ENCODE peak calls at places on chromosomes 3 and 15, in five cellular contexts. D is pancreas, G is astrocyte of the spinal cord, A is body of pancreas, F is Calu3. E is an unnamed sample.

GRCh38 chr3:65632409-65632808 is 406.3 kb downstream of the MAGI1 start:
- DNase-seq in F (no peak), G (peak), A (no peak), D (no peak), E (no peak)

GRCh38 chr3:37521403-37521802 is 340.3 kb upstream of the CTDSPL start:
- DNase-seq in A (no peak), G (no peak), F (no peak), D (no peak), E (no peak)

GRCh38 chr3:15280853-15281532 is 51.4 kb downstream of the SH3BP5 start:
- DNase-seq in F (peak), D (no peak), G (no peak), A (no peak), E (no peak)

GRCh38 chr15:78875107-78875914 is 2.6 kb downstream of the MORF4L1 start:
- DNase-seq in A (no peak), F (peak), D (no peak), G (peak), E (no peak)

GRCh38 chr3:117171124-117171523 is 461.5 kb downstream of the TUSC7 start:
- DNase-seq in G (no peak), A (no peak), D (no peak), F (no peak), E (no peak)

GRCh38 chr3:181969925-181970324 is 258.2 kb downstream of the SOX2 start:
- DNase-seq in F (no peak), A (no peak), G (no peak), D (no peak), E (no peak)

GRCh38 chr3:189233225-189233858 is 61.6 kb downstream of the TPRG1 start:
- DNase-seq in F (peak), D (no peak), A (peak), G (peak), E (no peak)

GRCh38 chr15:45790325-45790943 is 155.6 kb downstream of the SQOR start:
- DNase-seq in G (no peak), F (peak), D (no peak), A (peak), E (no peak)

GRCh38 chr3:49668861-49669260 is 5.3 kb upstream of the APEH start:
- DNase-seq in G (peak), F (peak), A (no peak), D (no peak), E (no peak)

GRCh38 chr3:158977497-158977896 is 175.6 kb downstream of the MFSD1 start:
- DNase-seq in D (peak), F (no peak), A (peak), G (no peak), E (no peak)

GRCh38 chr3:72523409-72524172 is 324.7 kb downstream of the SHQ1 start:
- DNase-seq in F (no peak), A (no peak), G (no peak), D (no peak), E (no peak)

GRCh38 chr15:25022233-25022632 is 67.4 kb downstream of the SNRPN start:
- DNase-seq in A (no peak), D (no peak), F (no peak), G (peak), E (no peak)

GRCh38 chr15:28901987-28902745 is 16.4 kb downstream of the APBA2 start:
- DNase-seq in F (no peak), G (no peak), A (no peak), D (no peak), E (no peak)

GRCh38 chr15:48532938-48533337 is 112.6 kb downstream of the FBN1 start:
- DNase-seq in A (no peak), F (no peak), D (no peak), G (no peak), E (no peak)

GRCh38 chr3:67433109-67433508 is 221.3 kb downstream of the SUCLG2 start:
- DNase-seq in A (no peak), F (no peak), D (no peak), G (no peak), E (no peak)

GRCh38 chr15:74317820-74318375 is 49.5 kb downstream of the CYP11A1 start:
- DNase-seq in G (peak), D (peak), A (peak), F (no peak), E (no peak)

GRCh38 chr3:134065836-134066538 is 36.3 kb upstream of the SLCO2A1 start:
- DNase-seq in A (no peak), D (no peak), G (no peak), F (no peak), E (no peak)

GRCh38 chr3:185332026-185332735 is 30.8 kb upstream of the MAP3K13 start:
- DNase-seq in A (no peak), D (no peak), G (peak), F (no peak), E (no peak)

GRCh38 chr15:61037031-61037430 is 192.1 kb downstream of the RORA start:
- DNase-seq in A (no peak), D (no peak), F (no peak), G (no peak), E (no peak)

GRCh38 chr3:127002195-127003174 is 19.6 kb downstream of the PLXNA1 start:
- DNase-seq in F (peak), D (no peak), A (peak), G (peak), E (no peak)

GRCh38 chr3:45655906-45656305 is 33.3 kb upstream of the SACM1L start:
- DNase-seq in G (no peak), F (no peak), D (no peak), A (no peak), E (no peak)

GRCh38 chr15:26806161-26806560 is 33.3 kb upstream of the GABRB3 start:
- DNase-seq in D (no peak), F (no peak), G (no peak), A (peak), E (no peak)

GRCh38 chr3:60101628-60102027 is 1051.8 kb upstream of the CFAP20DC start:
- DNase-seq in D (no peak), A (peak), G (no peak), F (no peak), E (no peak)

GRCh38 chr15:68368731-68369435 is 63.1 kb downstream of the ITGA11 start:
- DNase-seq in A (no peak), F (no peak), D (no peak), G (no peak), E (no peak)

GRCh38 chr3:188439080-188439479 is 285.1 kb downstream of the LPP start:
- DNase-seq in G (no peak), D (no peak), A (no peak), F (peak), E (no peak)

GRCh38 chr3:189167027-189167766 is 4.6 kb upstream of the TPRG1 start:
- DNase-seq in F (peak), A (no peak), D (no peak), G (no peak), E (no peak)

GRCh38 chr15:69226028-69226355 is 65.6 kb downstream of the GLCE start:
- DNase-seq in A (no peak), G (no peak), D (no peak), F (no peak), E (no peak)

GRCh38 chr3:87867001-87867400 is 191.8 kb downstream of the CGGBP1 start:
- DNase-seq in A (no peak), F (no peak), D (no peak), G (peak), E (no peak)

GRCh38 chr3:79052054-79052681 is 715.6 kb downstream of the ROBO1 start:
- DNase-seq in G (peak), D (no peak), A (no peak), F (no peak), E (no peak)

GRCh38 chr15:80550219-80550909 is 144.7 kb upstream of the ABHD17C start:
- DNase-seq in G (peak), A (no peak), D (no peak), F (peak), E (no peak)

GRCh38 chr3:48248095-48248863 is 7.4 kb downstream of the ZNF589 start:
- DNase-seq in F (no peak), D (no peak), G (no peak), A (no peak), E (no peak)

GRCh38 chr3:186307594-186307993 is 54.4 kb downstream of the DGKG start:
- DNase-seq in D (no peak), G (peak), F (peak), A (peak), E (no peak)

GRCh38 chr15:67096536-67097294 is 31.3 kb downstream of the SMAD3 start:
- DNase-seq in G (no peak), A (no peak), F (no peak), D (no peak), E (no peak)

GRCh38 chr3:149377408-149378111 is at the start of gene TM4SF1:
- DNase-seq in G (peak), F (peak), D (peak), A (peak), E (no peak)

GRCh38 chr3:68880632-68881031 is 51.7 kb downstream of the TAFA4 start:
- DNase-seq in A (no peak), F (no peak), D (no peak), G (no peak), E (no peak)

GRCh38 chr3:76728411-76728810 is 311.5 kb upstream of the ROBO2 start:
- DNase-seq in D (no peak), F (no peak), G (no peak), A (no peak), E (no peak)
- TF ChIP-seq CTCF in D (no peak), F (no peak), G (no peak), A (no peak), E (no peak)

DNA sequence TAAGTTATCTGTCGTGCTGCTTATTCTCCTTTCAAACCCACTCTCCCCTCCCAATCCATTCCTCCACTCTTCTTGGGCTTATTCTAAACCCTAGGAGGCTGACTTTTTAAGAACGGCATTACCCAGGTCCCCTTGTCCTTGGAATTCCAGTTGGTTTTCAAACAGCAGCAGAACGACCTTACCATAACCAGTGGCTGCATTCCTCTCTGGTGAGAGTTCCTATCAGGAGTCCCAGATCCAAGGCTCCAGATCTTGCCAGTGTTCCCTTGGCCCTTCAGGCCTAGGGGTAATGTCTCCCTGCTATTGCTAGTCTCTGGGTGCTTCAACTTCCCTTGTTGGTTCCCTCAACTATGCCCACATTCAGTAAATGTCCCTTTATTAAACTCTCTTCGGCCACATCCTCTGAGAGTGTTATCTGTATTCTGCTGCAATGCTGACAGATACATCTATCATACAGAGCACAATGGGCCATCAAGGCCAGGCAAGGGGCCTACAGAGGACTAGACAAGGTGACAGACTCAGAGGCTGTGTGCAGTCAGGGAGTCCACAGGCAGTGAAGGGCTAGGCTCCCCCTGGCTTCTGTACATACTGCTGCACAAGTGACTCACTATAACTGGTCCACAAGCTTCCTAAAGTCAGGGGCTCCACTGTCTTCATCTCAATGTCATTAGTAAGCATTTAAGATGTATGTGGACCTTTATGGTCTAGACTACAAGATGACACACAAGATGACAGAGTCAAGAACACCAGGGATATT is 10.1 kb downstream of the LYSMD2 start:
- DNase-seq in F (no peak), A (no peak), D (no peak), G (no peak), E (no peak)
- TF ChIP-seq CTCF in F (no peak), A (no peak), D (no peak), G (peak), E (no peak)

GRCh38 chr15:37518436-37518835 is 416.0 kb upstream of the TMCO5A start:
- DNase-seq in D (no peak), G (no peak), F (no peak), A (no peak), E (no peak)
- TF ChIP-seq CTCF in D (no peak), G (no peak), F (no peak), A (no peak), E (no peak)

GRCh38 chr3:42693530-42693930 is 8.2 kb downstream of the KLHL40 start:
- DNase-seq in A (no peak), D (no peak), F (no peak), G (no peak), E (no peak)
- TF ChIP-seq CTCF in A (no peak), D (no peak), F (no peak), G (no peak), E (no peak)

DNA sequence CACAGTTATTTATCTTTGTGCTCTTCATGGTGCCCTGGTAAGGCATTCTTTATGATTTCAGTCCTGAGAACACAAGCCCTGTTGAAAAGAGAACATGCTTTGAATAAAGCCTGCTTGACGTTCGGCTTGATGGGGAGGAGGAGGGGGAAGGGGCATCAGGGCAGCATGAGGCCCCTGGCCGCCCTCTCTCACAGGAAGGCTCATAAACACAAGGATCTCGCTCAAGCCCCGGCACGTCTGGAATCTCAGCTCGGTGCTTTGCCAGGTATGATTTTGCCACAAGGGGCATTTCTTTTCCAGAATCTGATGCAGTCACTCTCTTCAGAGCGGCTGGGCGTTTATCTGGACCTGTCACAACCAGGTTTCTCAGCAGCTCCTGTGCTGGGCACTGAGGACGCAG is 129.4 kb downstream of the DNAJB8 start:
- DNase-seq in F (no peak), A (peak), D (no peak), G (no peak), E (no peak)
- TF ChIP-seq CTCF in F (no peak), A (no peak), D (no peak), G (no peak), E (no peak)